ENCODE peak calls at places on chromosomes 5 and 9, in nine cellular contexts. T is T-helper 9 cell; O is NCI-H510A; V is activated T-helper 1 cell treated with anti-CD3 and anti-CD28 coated beads, Interleukin-2, amount 50 U/mL, for 16 hours; W is fibroblast of mammary gland; Q is endothelial cell; X is globus pallidus; D is uterus; L is lung. Y is an unnamed sample.

GRCh38 chr9:78549711-78550110 is 252.8 kb downstream of the PSAT1 start:
- DNase-seq in V (no peak), D (no peak), T (no peak), O (no peak), Q (no peak), L (no peak), W (no peak), X (no peak), Y (no peak)

GRCh38 chr9:69645488-69645887 is 26.7 kb downstream of the APBA1 start:
- DNase-seq in W (no peak), D (no peak), X (peak), O (peak), T (no peak), Q (no peak), V (no peak), L (peak), Y (peak)

GRCh38 chr5:95285406-95285761 is 490 bp upstream of the MCTP1 start:
- DNase-seq in O (no peak), X (no peak), W (no peak), L (no peak), T (no peak), D (no peak), V (no peak), Q (no peak), Y (no peak)

GRCh38 chr9:114386886-114387677 is 700 bp downstream of the AKNA start:
- DNase-seq in D (peak), W (no peak), Q (no peak), O (no peak), X (no peak), L (no peak), T (no peak), V (no peak), Y (no peak)

GRCh38 chr9:108469654-108470053 is 386.1 kb downstream of the ACTL7B start:
- DNase-seq in W (peak), Q (no peak), D (no peak), T (no peak), X (no peak), L (no peak), V (no peak), O (no peak), Y (no peak)

GRCh38 chr9:21336467-21336866 is 1.3 kb upstream of the KLHL9 start:
- DNase-seq in X (peak), T (no peak), W (no peak), O (no peak), Q (no peak), D (no peak), V (no peak), L (no peak), Y (no peak)

GRCh38 chr9:13083973-13084528 is 195.4 kb downstream of the MPDZ start:
- DNase-seq in W (peak), Q (no peak), L (no peak), O (no peak), X (no peak), V (no peak), D (no peak), T (no peak), Y (no peak)

GRCh38 chr5:78985407-78986223 is 505 bp upstream of the ARSB start:
- DNase-seq in L (peak), D (peak), O (no peak), Q (no peak), V (peak), T (peak), X (no peak), W (peak), Y (no peak)

GRCh38 chr5:170293273-170293672 is 4.3 kb downstream of the LCP2 start:
- DNase-seq in T (peak), O (no peak), L (peak), V (no peak), W (no peak), Q (no peak), X (peak), D (no peak), Y (no peak)

GRCh38 chr9:99103505-99103904 is 1.4 kb upstream of the TGFBR1 start:
- DNase-seq in Q (no peak), L (no peak), V (no peak), T (no peak), X (no peak), D (peak), O (no peak), W (no peak), Y (no peak)

GRCh38 chr5:97100486-97100885 is 41.9 kb downstream of the LIX1 start:
- DNase-seq in X (no peak), V (no peak), D (no peak), O (no peak), Q (no peak), L (no peak), T (no peak), W (no peak), Y (no peak)

GRCh38 chr5:158456756-158457155 is 597.8 kb upstream of the CLINT1 start:
- DNase-seq in W (peak), V (no peak), T (no peak), L (no peak), Q (no peak), D (no peak), X (no peak), O (no peak), Y (no peak)

GRCh38 chr5:52620315-52620714 is 167.4 kb upstream of the ITGA1 start:
- DNase-seq in V (no peak), X (no peak), W (no peak), T (no peak), Q (no peak), L (no peak), D (no peak), O (no peak), Y (no peak)

GRCh38 chr5:177426566-177427210 is at the start of gene GRK6:
- DNase-seq in L (no peak), O (no peak), V (peak), D (peak), T (peak), Q (no peak), X (peak), W (peak), Y (no peak)

GRCh38 chr5:91114658-91115057 is 268.5 kb downstream of the ARRDC3 start:
- DNase-seq in T (no peak), X (no peak), W (no peak), O (no peak), L (no peak), D (no peak), V (no peak), Q (no peak), Y (no peak)

GRCh38 chr5:51567636-51568035 is 184.4 kb downstream of the ISL1 start:
- DNase-seq in V (no peak), X (no peak), L (no peak), Q (no peak), T (no peak), D (no peak), W (no peak), O (no peak), Y (no peak)

GRCh38 chr9:73165911-73166310 is 14.2 kb downstream of the ANXA1 start:
- DNase-seq in Q (no peak), V (no peak), T (no peak), W (no peak), O (no peak), X (no peak), L (no peak), D (no peak), Y (no peak)

Y was measured in NCI-H2107.